ENCODE peak calls at places on chromosomes 5 and 9, in five cellular contexts. E, S, G, F and V are unnamed samples.

GRCh38 chr5:41252036-41252435 is 38.7 kb upstream of the C6 start:
- DNase-seq in E (no peak), S (peak; percentile 28), G (peak; percentile 83), F (peak; percentile 54), V (no peak)

GRCh38 chr5:93252165-93252564 is 328.9 kb downstream of the NR2F1-AS1 start:
- DNase-seq in E (no peak), S (no peak), G (peak; percentile 4), F (peak; percentile 34), V (no peak)

GRCh38 chr5:169796731-169797130 is 159.7 kb downstream of the DOCK2 start:
- DNase-seq in E (no peak), S (peak; percentile 42), G (peak; percentile 54), F (no peak), V (no peak)

GRCh38 chr9:130588416-130588815 is 9.0 kb downstream of the FUBP3 start:
- DNase-seq in E (no peak), S (no peak), G (no peak), F (no peak), V (no peak)

GRCh38 chr9:88746029-88746743 is 211.2 kb downstream of the NXNL2 start:
- DNase-seq in E (no peak), S (peak; percentile 95), G (peak; percentile 90), F (peak; percentile 95), V (no peak)

GRCh38 chr5:135239461-135240282 is 159.4 kb downstream of the MACROH2A1 start:
- DNase-seq in E (no peak), S (no peak), G (peak; percentile 69), F (peak; percentile 25), V (no peak)

GRCh38 chr9:114278356-114278755 is 44.5 kb upstream of the ORM1 start:
- DNase-seq in E (no peak), S (no peak), G (no peak), F (no peak), V (no peak)

GRCh38 chr9:114677418-114677817 is 4.6 kb downstream of the TEX48 start:
- DNase-seq in E (no peak), S (peak; percentile 99), G (peak; percentile 100), F (peak; percentile 100), V (no peak)

GRCh38 chr5:89435347-89435746 is 552.4 kb upstream of the MEF2C start:
- DNase-seq in E (no peak), S (no peak), G (no peak), F (no peak), V (no peak)

GRCh38 chr9:79975471-79976316 is 403.9 kb downstream of the TLE4 start:
- DNase-seq in E (peak; percentile 62), S (no peak), G (no peak), F (no peak), V (peak; percentile 87)

GRCh38 chr5:109654455-109654854 is 35.3 kb upstream of the MAN2A1 start:
- DNase-seq in E (no peak), S (peak; percentile 69), G (peak; percentile 20), F (peak; percentile 19), V (no peak)

GRCh38 chr9:91580136-91580535 is 156.5 kb upstream of the NFIL3 start:
- DNase-seq in E (no peak), S (peak; percentile 68), G (peak; percentile 92), F (peak; percentile 13), V (no peak)

DNA sequence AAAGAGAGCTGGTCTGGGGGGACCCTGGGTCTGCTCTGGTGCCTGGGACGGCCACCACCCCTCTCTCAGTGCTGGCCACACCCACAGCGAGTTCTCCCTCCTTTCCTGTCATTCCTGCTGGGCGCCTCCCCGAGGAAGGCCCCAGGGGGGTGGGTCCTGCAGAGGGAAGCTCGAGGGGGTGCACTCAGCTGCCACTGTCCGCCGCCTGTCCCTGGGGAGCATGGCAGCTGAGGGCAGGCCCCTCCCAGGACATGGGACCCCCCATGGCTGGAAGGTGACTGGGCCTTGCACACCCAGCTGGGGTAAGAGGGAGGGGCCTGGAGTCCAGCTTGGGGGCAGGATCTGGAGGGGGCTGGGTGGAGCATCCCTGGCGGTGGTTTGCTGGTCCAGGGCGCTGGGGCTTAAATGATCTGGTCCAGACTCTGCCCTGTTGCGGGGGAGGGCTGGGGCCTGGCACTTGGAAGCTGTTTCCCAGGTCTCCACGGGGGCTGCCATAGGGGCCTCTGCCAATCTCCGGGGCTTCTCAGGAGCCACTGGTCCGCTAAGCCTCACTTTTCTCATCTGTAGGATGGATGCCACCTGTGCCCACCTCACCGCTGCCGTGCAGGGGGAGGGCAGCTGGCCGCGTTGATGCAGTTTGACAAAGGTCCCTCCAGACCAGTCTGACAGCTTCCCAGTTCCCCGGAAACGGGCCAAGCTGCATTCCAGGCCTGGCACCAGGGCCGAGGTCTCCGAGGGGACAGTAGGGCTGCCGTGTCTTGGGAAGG is 6.0 kb upstream of the SLC2A6 start:
- DNase-seq in E (peak; percentile 76), S (no peak), G (no peak), F (no peak), V (no peak)
- H3K4me3 ChIP-seq in E (no peak overlapping the region), S (no peak overlapping the region), G (no peak overlapping the region), F (no peak overlapping the region), V (no peak overlapping the region)

DNA sequence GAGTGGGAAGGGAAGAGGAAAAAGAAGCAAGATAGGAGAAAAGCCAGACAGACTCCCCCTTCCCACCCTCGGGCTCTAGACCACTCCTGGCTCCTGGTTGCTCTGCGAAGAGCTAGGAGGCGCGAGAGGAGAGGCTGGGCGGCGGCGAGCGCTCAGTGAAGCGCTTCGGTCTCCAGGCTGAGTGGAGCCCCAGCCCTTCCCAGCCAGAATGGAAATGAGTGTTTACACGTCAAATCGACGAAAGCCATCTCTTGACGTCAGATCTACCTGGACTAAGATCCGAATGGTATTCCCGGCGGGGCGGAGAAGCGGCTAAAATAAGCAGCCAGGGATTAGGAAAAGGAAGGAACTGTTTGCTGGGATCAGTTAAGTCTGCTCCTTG is at the start of gene PCSK1:
- DNase-seq in E (no peak), S (peak; percentile 13), G (peak; percentile 31), F (no peak), V (no peak)
- H3K4me3 ChIP-seq in E (no peak within 1 kb of the TSS), S (peak within 1 kb of the TSS; percentile 54), G (no peak within 1 kb of the TSS), F (no peak within 1 kb of the TSS), V (peak within 1 kb of the TSS; percentile 19)

GRCh38 chr9:124698265-124698664 is 72.8 kb downstream of the NR6A1 start:
- DNase-seq in E (no peak), S (peak; percentile 76), G (peak; percentile 88), F (peak; percentile 89), V (no peak)
- H3K4me3 ChIP-seq in E (no peak overlapping the region), S (peak overlapping the region; percentile 49), G (no peak overlapping the region), F (no peak overlapping the region), V (no peak overlapping the region)

GRCh38 chr5:142971296-142972013 is 201.3 kb downstream of the ARHGAP26 start:
- DNase-seq in E (no peak), S (no peak), G (no peak), F (no peak), V (no peak)
- H3K4me3 ChIP-seq in E (no peak overlapping the region), S (no peak overlapping the region), G (no peak overlapping the region), F (no peak overlapping the region), V (no peak overlapping the region)